ENCODE peak calls at places on chromosome 16, in nine cellular contexts. One of them, this sample, is unnamed.

GRCh38 chr16:27444470-27444869 is 42.5 kb downstream of the IL21R start:
- DNase-seq in CD8-positive, alpha-beta T cell: no peak
- DNase-seq in stomach: no peak
- DNase-seq in mammary epithelial cell: no peak
- DNase-seq in A673: no peak
- DNase-seq in AG09309: no peak
- DNase-seq in epithelial cell of proximal tubule: no peak
- DNase-seq in lung: no peak
- DNase-seq in adrenal gland: no peak
- DNase-seq in this sample: no peak

GRCh38 chr16:58046936-58047335 is 21.4 kb downstream of the MMP15 start:
- DNase-seq in AG09309: no peak
- DNase-seq in lung: no peak
- DNase-seq in epithelial cell of proximal tubule: no peak
- DNase-seq in adrenal gland: no peak
- DNase-seq in mammary epithelial cell: no peak
- DNase-seq in CD8-positive, alpha-beta T cell: no peak
- DNase-seq in stomach: no peak
- DNase-seq in A673: no peak
- DNase-seq in this sample: no peak

GRCh38 chr16:29665294-29666077 is 2.4 kb downstream of the SPN start:
- DNase-seq in stomach: no peak
- DNase-seq in A673: no peak
- DNase-seq in AG09309: no peak
- DNase-seq in adrenal gland: no peak
- DNase-seq in epithelial cell of proximal tubule: no peak
- DNase-seq in CD8-positive, alpha-beta T cell: no peak
- DNase-seq in mammary epithelial cell: no peak
- DNase-seq in lung: no peak
- DNase-seq in this sample: no peak

GRCh38 chr16:75695708-75696107 is 5.6 kb downstream of the DUXB start:
- DNase-seq in mammary epithelial cell: no peak
- DNase-seq in CD8-positive, alpha-beta T cell: no peak
- DNase-seq in epithelial cell of proximal tubule: no peak
- DNase-seq in AG09309: no peak
- DNase-seq in adrenal gland: no peak
- DNase-seq in A673: peak
- DNase-seq in lung: no peak
- DNase-seq in stomach: no peak
- DNase-seq in this sample: no peak

GRCh38 chr16:4693956-4694663 is 748 bp downstream of the NUDT16L1 start:
- DNase-seq in epithelial cell of proximal tubule: no peak
- DNase-seq in AG09309: peak
- DNase-seq in mammary epithelial cell: peak
- DNase-seq in A673: peak
- DNase-seq in lung: no peak
- DNase-seq in CD8-positive, alpha-beta T cell: peak
- DNase-seq in stomach: peak
- DNase-seq in adrenal gland: peak
- DNase-seq in this sample: peak

GRCh38 chr16:70432800-70433455 is 6.0 kb downstream of the ST3GAL2 start:
- DNase-seq in AG09309: no peak
- DNase-seq in lung: no peak
- DNase-seq in CD8-positive, alpha-beta T cell: no peak
- DNase-seq in stomach: no peak
- DNase-seq in epithelial cell of proximal tubule: no peak
- DNase-seq in adrenal gland: no peak
- DNase-seq in A673: no peak
- DNase-seq in mammary epithelial cell: no peak
- DNase-seq in this sample: peak

GRCh38 chr16:28260193-28260592 is 32.1 kb upstream of the SBK1 start:
- DNase-seq in A673: no peak
- DNase-seq in stomach: no peak
- DNase-seq in mammary epithelial cell: no peak
- DNase-seq in AG09309: no peak
- DNase-seq in epithelial cell of proximal tubule: no peak
- DNase-seq in CD8-positive, alpha-beta T cell: no peak
- DNase-seq in lung: no peak
- DNase-seq in adrenal gland: no peak
- DNase-seq in this sample: no peak

GRCh38 chr16:58656872-58657271 is 27.2 kb upstream of the CNOT1 start:
- DNase-seq in A673: no peak
- DNase-seq in AG09309: no peak
- DNase-seq in epithelial cell of proximal tubule: no peak
- DNase-seq in stomach: no peak
- DNase-seq in lung: no peak
- DNase-seq in adrenal gland: no peak
- DNase-seq in CD8-positive, alpha-beta T cell: no peak
- DNase-seq in mammary epithelial cell: no peak
- DNase-seq in this sample: no peak

GRCh38 chr16:72501739-72502653 is 330.0 kb upstream of the PMFBP1 start:
- DNase-seq in AG09309: peak
- DNase-seq in epithelial cell of proximal tubule: peak
- DNase-seq in adrenal gland: peak
- DNase-seq in stomach: peak
- DNase-seq in lung: peak
- DNase-seq in mammary epithelial cell: peak
- DNase-seq in A673: peak
- DNase-seq in CD8-positive, alpha-beta T cell: no peak
- DNase-seq in this sample: peak

DNA sequence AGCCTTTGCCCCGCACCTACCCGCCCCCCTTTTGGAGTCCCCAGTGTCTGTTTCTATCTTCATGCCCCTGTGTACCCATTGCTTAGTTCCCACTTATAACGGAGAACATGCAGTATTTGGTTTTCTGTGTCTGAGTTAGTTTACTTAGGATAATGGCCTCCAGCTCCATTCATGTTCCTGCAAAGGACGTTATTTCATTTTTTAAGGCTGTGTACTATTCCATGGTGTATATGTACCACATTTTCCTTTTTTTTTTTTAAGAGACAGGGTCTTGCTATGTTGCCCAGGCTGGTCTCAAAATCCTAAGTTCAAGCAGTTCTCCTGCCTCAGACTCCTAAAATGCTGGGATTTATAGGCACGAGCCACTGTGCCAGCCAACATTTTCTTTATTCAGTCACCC is 4.1 kb upstream of the TGFB1I1 start:
- DNase-seq in mammary epithelial cell: no peak
- DNase-seq in adrenal gland: no peak
- DNase-seq in CD8-positive, alpha-beta T cell: no peak
- DNase-seq in A673: no peak
- DNase-seq in stomach: no peak
- DNase-seq in lung: no peak
- DNase-seq in AG09309: no peak
- DNase-seq in epithelial cell of proximal tubule: no peak
- DNase-seq in this sample: no peak
- H3K4me3 ChIP-seq in mammary epithelial cell: no peak
- H3K4me3 ChIP-seq in adrenal gland: no peak
- H3K4me3 ChIP-seq in CD8-positive, alpha-beta T cell: no peak
- H3K4me3 ChIP-seq in A673: no peak
- H3K4me3 ChIP-seq in stomach: no peak
- H3K4me3 ChIP-seq in lung: no peak
- H3K4me3 ChIP-seq in AG09309: no peak
- H3K4me3 ChIP-seq in epithelial cell of proximal tubule: no peak
- H3K4me3 ChIP-seq in this sample: no peak

GRCh38 chr16:71501562-71501961 is 12.4 kb upstream of the ZNF19 start:
- DNase-seq in mammary epithelial cell: no peak
- DNase-seq in epithelial cell of proximal tubule: peak
- DNase-seq in stomach: no peak
- DNase-seq in lung: no peak
- DNase-seq in A673: no peak
- DNase-seq in adrenal gland: no peak
- DNase-seq in CD8-positive, alpha-beta T cell: no peak
- DNase-seq in AG09309: no peak
- DNase-seq in this sample: no peak
- TF ChIP-seq CTCF in mammary epithelial cell: no peak
- TF ChIP-seq CTCF in epithelial cell of proximal tubule: peak
- TF ChIP-seq CTCF in stomach: no peak
- TF ChIP-seq CTCF in lung: no peak
- TF ChIP-seq CTCF in A673: no peak
- TF ChIP-seq CTCF in adrenal gland: no peak
- TF ChIP-seq CTCF in CD8-positive, alpha-beta T cell: no peak
- TF ChIP-seq CTCF in AG09309: peak
- TF ChIP-seq CTCF in this sample: no peak

GRCh38 chr16:3369073-3369472 is 13.4 kb downstream of the OR2C1 start:
- DNase-seq in A673: no peak
- DNase-seq in lung: no peak
- DNase-seq in mammary epithelial cell: no peak
- DNase-seq in CD8-positive, alpha-beta T cell: no peak
- DNase-seq in stomach: no peak
- DNase-seq in epithelial cell of proximal tubule: no peak
- DNase-seq in AG09309: no peak
- DNase-seq in adrenal gland: no peak
- DNase-seq in this sample: no peak
- H3K4me3 ChIP-seq in A673: no peak
- H3K4me3 ChIP-seq in lung: no peak
- H3K4me3 ChIP-seq in mammary epithelial cell: no peak
- H3K4me3 ChIP-seq in CD8-positive, alpha-beta T cell: no peak
- H3K4me3 ChIP-seq in stomach: no peak
- H3K4me3 ChIP-seq in epithelial cell of proximal tubule: no peak
- H3K4me3 ChIP-seq in AG09309: no peak
- H3K4me3 ChIP-seq in adrenal gland: no peak
- H3K4me3 ChIP-seq in this sample: no peak

GRCh38 chr16:19559242-19559910 is 3.9 kb downstream of the VPS35L start:
- DNase-seq in CD8-positive, alpha-beta T cell: no peak
- DNase-seq in lung: no peak
- DNase-seq in adrenal gland: no peak
- DNase-seq in epithelial cell of proximal tubule: no peak
- DNase-seq in mammary epithelial cell: peak
- DNase-seq in A673: peak
- DNase-seq in AG09309: peak
- DNase-seq in stomach: no peak
- DNase-seq in this sample: peak

GRCh38 chr16:19560078-19560477 is 4.6 kb downstream of the VPS35L start:
- DNase-seq in A673: no peak
- DNase-seq in lung: no peak
- DNase-seq in AG09309: no peak
- DNase-seq in CD8-positive, alpha-beta T cell: no peak
- DNase-seq in epithelial cell of proximal tubule: no peak
- DNase-seq in mammary epithelial cell: no peak
- DNase-seq in adrenal gland: no peak
- DNase-seq in stomach: no peak
- DNase-seq in this sample: no peak

GRCh38 chr16:19555186-19555937 is at the start of gene VPS35L:
- DNase-seq in stomach: peak
- DNase-seq in epithelial cell of proximal tubule: peak
- DNase-seq in AG09309: peak
- DNase-seq in A673: peak
- DNase-seq in lung: peak
- DNase-seq in mammary epithelial cell: peak
- DNase-seq in CD8-positive, alpha-beta T cell: peak
- DNase-seq in adrenal gland: peak
- DNase-seq in this sample: peak

GRCh38 chr16:19555938-19556778 is 655 bp downstream of the VPS35L start:
- DNase-seq in CD8-positive, alpha-beta T cell: no peak
- DNase-seq in A673: peak
- DNase-seq in mammary epithelial cell: peak
- DNase-seq in lung: no peak
- DNase-seq in stomach: no peak
- DNase-seq in adrenal gland: peak
- DNase-seq in epithelial cell of proximal tubule: no peak
- DNase-seq in AG09309: no peak
- DNase-seq in this sample: peak
- TF ChIP-seq CTCF in CD8-positive, alpha-beta T cell: no peak
- TF ChIP-seq CTCF in A673: peak
- TF ChIP-seq CTCF in mammary epithelial cell: peak
- TF ChIP-seq CTCF in lung: no peak
- TF ChIP-seq CTCF in stomach: no peak
- TF ChIP-seq CTCF in adrenal gland: no peak
- TF ChIP-seq CTCF in epithelial cell of proximal tubule: peak
- TF ChIP-seq CTCF in AG09309: no peak
- TF ChIP-seq CTCF in this sample: peak

GRCh38 chr16:68079616-68080344 is 5.4 kb upstream of the NFATC3 start:
- DNase-seq in CD8-positive, alpha-beta T cell: peak
- DNase-seq in stomach: peak
- DNase-seq in adrenal gland: peak
- DNase-seq in AG09309: no peak
- DNase-seq in epithelial cell of proximal tubule: no peak
- DNase-seq in A673: no peak
- DNase-seq in lung: peak
- DNase-seq in mammary epithelial cell: no peak
- DNase-seq in this sample: peak
- H3K4me3 ChIP-seq in CD8-positive, alpha-beta T cell: peak
- H3K4me3 ChIP-seq in stomach: no peak
- H3K4me3 ChIP-seq in adrenal gland: no peak
- H3K4me3 ChIP-seq in AG09309: no peak
- H3K4me3 ChIP-seq in epithelial cell of proximal tubule: no peak
- H3K4me3 ChIP-seq in A673: no peak
- H3K4me3 ChIP-seq in lung: no peak
- H3K4me3 ChIP-seq in mammary epithelial cell: no peak
- H3K4me3 ChIP-seq in this sample: no peak

GRCh38 chr16:67723151-67723915 is 4.2 kb upstream of the GFOD2 start:
- DNase-seq in lung: no peak
- DNase-seq in A673: no peak
- DNase-seq in CD8-positive, alpha-beta T cell: no peak
- DNase-seq in stomach: no peak
- DNase-seq in epithelial cell of proximal tubule: peak
- DNase-seq in adrenal gland: no peak
- DNase-seq in mammary epithelial cell: peak
- DNase-seq in AG09309: peak
- DNase-seq in this sample: no peak
- TF ChIP-seq CTCF in lung: no peak
- TF ChIP-seq CTCF in A673: no peak
- TF ChIP-seq CTCF in CD8-positive, alpha-beta T cell: no peak
- TF ChIP-seq CTCF in stomach: no peak
- TF ChIP-seq CTCF in epithelial cell of proximal tubule: no peak
- TF ChIP-seq CTCF in adrenal gland: no peak
- TF ChIP-seq CTCF in mammary epithelial cell: no peak
- TF ChIP-seq CTCF in AG09309: no peak
- TF ChIP-seq CTCF in this sample: no peak

This sample was measured in fibroblast of pulmonary artery.